ENCODE peak calls at places on chromosomes 4 and X, in ten cellular contexts. Z is cardiac fibroblast, U is transverse colon, C is astrocyte, J is NB4, S is AG04450, X is endodermal cell, N is fibroblast of pulmonary artery, E is GM23248, Q is pancreas. O is an unnamed sample.

GRCh38 chr4:74408639-74409038 is 36.3 kb upstream of the AREG start:
- DNase-seq in Z (no peak), U (no peak), C (peak), J (no peak), S (no peak), X (peak), N (peak), E (peak), Q (no peak), O (peak)

GRCh38 chr4:140095694-140096482 is 58.1 kb downstream of the MAML3 start:
- DNase-seq in Z (peak), U (peak), C (peak), J (peak), S (peak), X (peak), N (peak), E (peak), Q (no peak), O (no peak)

GRCh38 chrX:120999413-120999812 is 13.9 kb upstream of the CT47A1 start:
- DNase-seq in Z (no peak), U (no peak), C (no peak), J (no peak), S (no peak), X (no peak), N (no peak), E (no peak), Q (no peak), O (no peak)

GRCh38 chrX:44882635-44883034 is 9.6 kb downstream of the KDM6A start:
- DNase-seq in Z (no peak), U (no peak), C (no peak), J (no peak), S (no peak), X (no peak), N (no peak), E (no peak), Q (no peak), O (no peak)

GRCh38 chrX:39356119-39356807 is 555.0 kb downstream of the MID1IP1 start:
- DNase-seq in Z (no peak), U (no peak), C (no peak), J (no peak), S (no peak), X (no peak), N (no peak), E (no peak), Q (no peak), O (no peak)

GRCh38 chr4:151205722-151206121 is 71.2 kb upstream of the PRSS48 start:
- DNase-seq in Z (no peak), U (no peak), C (no peak), J (no peak), S (no peak), X (no peak), N (no peak), E (no peak), Q (no peak), O (no peak)

GRCh38 chr4:140641789-140642439 is 73.2 kb upstream of the UCP1 start:
- DNase-seq in Z (no peak), U (no peak), C (no peak), J (no peak), S (no peak), X (peak), N (no peak), E (no peak), Q (no peak), O (no peak)

GRCh38 chr4:48491514-48492176 is 1.6 kb downstream of the ZAR1 start:
- DNase-seq in Z (no peak), U (no peak), C (no peak), J (no peak), S (no peak), X (peak), N (no peak), E (no peak), Q (no peak), O (no peak)

GRCh38 chrX:23012636-23013035 is 12.9 kb downstream of the DDX53 start:
- DNase-seq in Z (no peak), U (no peak), C (no peak), J (no peak), S (no peak), X (no peak), N (no peak), E (no peak), Q (no peak), O (no peak)

GRCh38 chr4:63563288-63564014 is 845.8 kb downstream of the TECRL start:
- DNase-seq in Z (no peak), U (no peak), C (no peak), J (peak), S (no peak), X (peak), N (no peak), E (no peak), Q (no peak), O (no peak)

GRCh38 chr4:186878203-186878800 is 154.6 kb upstream of the FAT1 start:
- DNase-seq in Z (no peak), U (no peak), C (no peak), J (no peak), S (no peak), X (no peak), N (no peak), E (no peak), Q (no peak), O (no peak)

GRCh38 chr4:93373893-93374860 is 454.4 kb upstream of the ATOH1 start:
- DNase-seq in Z (no peak), U (no peak), C (peak), J (no peak), S (no peak), X (no peak), N (no peak), E (no peak), Q (no peak), O (no peak)

GRCh38 chrX:70769659-70770232 is 138.8 kb downstream of the TEX11 start:
- DNase-seq in Z (peak), U (no peak), C (no peak), J (peak), S (no peak), X (no peak), N (peak), E (peak), Q (no peak), O (no peak)

GRCh38 chr4:140637836-140638235 is 69.1 kb upstream of the UCP1 start:
- DNase-seq in Z (peak), U (peak), C (no peak), J (peak), S (no peak), X (peak), N (peak), E (peak), Q (no peak), O (no peak)

GRCh38 chr4:124753941-124754581 is 41.5 kb upstream of the ANKRD50 start:
- DNase-seq in Z (no peak), U (no peak), C (no peak), J (no peak), S (no peak), X (no peak), N (no peak), E (no peak), Q (peak), O (no peak)

GRCh38 chrX:16462912-16463311 is 187.0 kb upstream of the S100G start:
- DNase-seq in Z (peak), U (no peak), C (peak), J (no peak), S (peak), X (no peak), N (peak), E (peak), Q (no peak), O (no peak)

GRCh38 chrX:66016905-66017658 is 22.8 kb downstream of the VSIG4 start:
- DNase-seq in Z (no peak), U (no peak), C (no peak), J (no peak), S (no peak), X (no peak), N (no peak), E (no peak), Q (no peak), O (no peak)
- H3K4me3 ChIP-seq in Z (no peak), U (no peak), C (no peak), J (peak), S (no peak), X (no peak), N (no peak), E (no peak), Q (no peak), O (no peak)

GRCh38 chr4:174699654-174700053 is 129.4 kb downstream of the GLRA3 start:
- DNase-seq in Z (no peak), U (no peak), C (no peak), J (no peak), S (no peak), X (no peak), N (no peak), E (no peak), Q (no peak), O (no peak)
- H3K4me3 ChIP-seq in Z (no peak), U (no peak), C (no peak), J (no peak), S (no peak), X (no peak), N (no peak), E (no peak), Q (no peak), O (no peak)

GRCh38 chrX:153647461-153648357 is 706 bp downstream of the DUSP9 start:
- DNase-seq in Z (no peak), U (no peak), C (no peak), J (no peak), S (no peak), X (peak), N (no peak), E (peak), Q (peak), O (no peak)
- H3K4me3 ChIP-seq in Z (no peak), U (no peak), C (no peak), J (no peak), S (no peak), X (no peak), N (no peak), E (no peak), Q (no peak), O (peak)

GRCh38 chrX:155056471-155056870 is 14.5 kb downstream of the CMC4 start:
- DNase-seq in Z (no peak), U (no peak), C (no peak), J (no peak), S (no peak), X (no peak), N (no peak), E (no peak), Q (no peak), O (no peak)

GRCh38 chrX:155055494-155055893 is 15.4 kb downstream of the CMC4 start:
- DNase-seq in Z (no peak), U (no peak), C (no peak), J (no peak), S (no peak), X (no peak), N (no peak), E (no peak), Q (no peak), O (no peak)

GRCh38 chrX:155053656-155054055 is 17.3 kb downstream of the CMC4 start:
- DNase-seq in Z (no peak), U (no peak), C (no peak), J (no peak), S (no peak), X (no peak), N (no peak), E (no peak), Q (no peak), O (no peak)

GRCh38 chrX:155054255-155054654 is 16.7 kb downstream of the CMC4 start:
- DNase-seq in Z (no peak), U (no peak), C (no peak), J (no peak), S (no peak), X (no peak), N (no peak), E (no peak), Q (no peak), O (no peak)

GRCh38 chrX:155056877-155057792 is 13.8 kb downstream of the CMC4 start:
- DNase-seq in Z (peak), U (peak), C (peak), J (peak), S (peak), X (peak), N (peak), E (peak), Q (peak), O (no peak)
- H3K4me3 ChIP-seq in Z (no peak), U (no peak), C (peak), J (no peak), S (peak), X (no peak), N (no peak), E (peak), Q (no peak), O (peak)

GRCh38 chr4:26372525-26373172 is 51.8 kb downstream of the RBPJ start:
- DNase-seq in Z (peak), U (no peak), C (peak), J (peak), S (peak), X (no peak), N (peak), E (peak), Q (no peak), O (peak)

GRCh38 chr4:26375589-26375988 is 54.8 kb downstream of the RBPJ start:
- DNase-seq in Z (no peak), U (no peak), C (no peak), J (no peak), S (no peak), X (no peak), N (no peak), E (no peak), Q (no peak), O (no peak)

GRCh38 chr4:26369132-26370036 is 48.6 kb downstream of the RBPJ start:
- DNase-seq in Z (no peak), U (no peak), C (peak), J (no peak), S (no peak), X (no peak), N (no peak), E (no peak), Q (no peak), O (no peak)

GRCh38 chr4:26368685-26369084 is 47.9 kb downstream of the RBPJ start:
- DNase-seq in Z (no peak), U (no peak), C (no peak), J (no peak), S (no peak), X (no peak), N (no peak), E (no peak), Q (no peak), O (no peak)

DNA sequence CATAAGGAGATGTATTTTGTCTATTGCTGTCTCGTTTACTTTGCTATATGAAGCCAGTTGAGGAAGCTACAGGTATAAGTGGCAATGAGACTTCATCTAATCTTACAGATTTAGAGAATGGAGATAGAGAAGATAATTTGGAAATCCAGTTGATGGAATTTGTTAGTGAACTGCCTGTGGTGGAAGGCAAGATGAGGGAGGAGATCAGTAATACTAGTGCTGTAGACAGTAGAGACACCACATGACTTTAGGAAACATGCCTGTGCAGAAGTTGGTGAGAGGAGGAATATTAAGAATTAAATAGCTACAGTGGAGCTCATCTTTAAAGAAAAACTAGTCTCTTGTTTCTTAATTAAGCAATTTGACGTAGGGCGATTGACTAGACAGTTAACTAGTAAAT is 51.3 kb downstream of the RBPJ start:
- DNase-seq in Z (no peak), U (no peak), C (no peak), J (no peak), S (no peak), X (no peak), N (no peak), E (no peak), Q (no peak), O (no peak)
- H3K4me3 ChIP-seq in Z (no peak), U (no peak), C (no peak), J (no peak), S (no peak), X (no peak), N (no peak), E (no peak), Q (no peak), O (no peak)

GRCh38 chrX:38326086-38326485 is 1.2 kb downstream of the RPGR start:
- DNase-seq in Z (peak), U (no peak), C (no peak), J (no peak), S (no peak), X (no peak), N (no peak), E (peak), Q (no peak), O (no peak)

GRCh38 chrX:38332505-38332904 is 5.2 kb upstream of the RPGR start:
- DNase-seq in Z (no peak), U (no peak), C (no peak), J (no peak), S (no peak), X (no peak), N (no peak), E (no peak), Q (no peak), O (no peak)

GRCh38 chrX:38327007-38327774 is at the start of gene RPGR:
- DNase-seq in Z (peak), U (peak), C (peak), J (peak), S (peak), X (peak), N (peak), E (peak), Q (peak), O (peak)

DNA sequence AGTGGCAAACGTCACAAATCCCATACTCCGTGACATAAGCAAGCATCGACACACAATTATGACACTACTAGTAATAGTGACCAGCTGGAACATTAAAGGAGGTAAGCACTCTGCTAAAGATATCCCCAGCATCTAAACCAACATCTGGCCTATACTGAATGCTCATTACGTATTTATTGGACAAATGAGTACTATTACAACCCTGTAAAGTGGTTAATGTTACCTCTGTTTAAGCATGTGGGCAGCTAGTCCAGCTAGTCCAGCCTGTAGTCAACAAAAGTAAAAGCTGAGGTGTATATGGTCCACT is 419 bp upstream of the RPGR start:
- DNase-seq in Z (no peak), U (no peak), C (no peak), J (no peak), S (no peak), X (no peak), N (no peak), E (no peak), Q (no peak), O (no peak)
- H3K4me3 ChIP-seq in Z (no peak), U (no peak), C (peak), J (peak), S (peak), X (no peak), N (peak), E (peak), Q (no peak), O (peak)